ENCODE peak calls at places on chromosomes 6 and 20, in eight cellular contexts. D is right atrium auricular region, S is ascending aorta, C is PC-3, I is right lobe of liver, O is A549, U is ovary, V is GM23338. H is an unnamed sample.

GRCh38 chr6:97133071-97133470 is 149.9 kb downstream of the MMS22L start:
- DNase-seq in I (no peak), C (peak; percentile 6), D (no peak), U (no peak), O (no peak), S (no peak), V (no peak), H (no peak)

GRCh38 chr6:163712569-163712966 is 298.1 kb downstream of the QKI start:
- DNase-seq in V (no peak), D (no peak), O (no peak), C (no peak), U (no peak), I (no peak), S (no peak), H (no peak)

GRCh38 chr6:127869772-127870404 is 31.0 kb downstream of the THEMIS start:
- DNase-seq in U (no peak), S (no peak), C (no peak), D (no peak), O (no peak), I (no peak), V (no peak), H (peak; percentile 39)

GRCh38 chr6:83708546-83708969 is 343 bp downstream of the SNAP91 start:
- DNase-seq in U (no peak), S (no peak), I (no peak), O (no peak), C (no peak), V (peak; percentile 60), D (no peak), H (no peak)

GRCh38 chr20:11204926-11205768 is 531.3 kb upstream of the JAG1 start:
- DNase-seq in D (peak; percentile 71), C (peak; percentile 84), U (peak; percentile 59), S (no peak), O (peak; percentile 53), V (peak; percentile 88), I (no peak), H (peak; percentile 89)

GRCh38 chr6:39778581-39779270 is 13.4 kb upstream of the DAAM2 start:
- DNase-seq in D (no peak), S (no peak), U (no peak), V (no peak), I (no peak), O (no peak), C (no peak), H (no peak)

GRCh38 chr20:46963196-46963529 is 68.5 kb downstream of the EYA2 start:
- DNase-seq in U (no peak), O (no peak), D (no peak), C (peak; percentile 27), V (no peak), S (no peak), I (no peak), H (no peak)

GRCh38 chr6:53432318-53433161 is 83.8 kb upstream of the ELOVL5 start:
- DNase-seq in U (no peak), S (no peak), V (no peak), D (no peak), I (peak; percentile 74), C (peak; percentile 72), O (no peak), H (no peak)

GRCh38 chr6:161835426-161836029 is 561.7 kb upstream of the AGPAT4 start:
- DNase-seq in O (no peak), D (peak; percentile 13), V (peak; percentile 29), S (no peak), C (no peak), I (no peak), U (no peak), H (peak; percentile 50)

GRCh38 chr20:45780159-45780558 is 11.5 kb downstream of the WFDC3 start:
- DNase-seq in O (no peak), D (no peak), I (no peak), U (no peak), S (no peak), C (no peak), V (no peak), H (no peak)

GRCh38 chr20:32820000-32820697 is 395 bp downstream of the MAPRE1 start:
- DNase-seq in O (peak; percentile 36), S (no peak), V (peak; percentile 96), U (no peak), I (peak; percentile 83), D (no peak), C (peak; percentile 71), H (peak; percentile 95)

GRCh38 chr6:148758492-148758891 is 11.7 kb downstream of the UST start:
- DNase-seq in S (no peak), D (no peak), V (no peak), C (no peak), I (no peak), U (no peak), O (no peak), H (no peak)

GRCh38 chr20:41632896-41633295 is 14.7 kb upstream of the CHD6 start:
- DNase-seq in C (no peak), I (no peak), S (no peak), U (no peak), O (no peak), V (no peak), D (no peak), H (no peak)

GRCh38 chr6:137638926-137639706 is 144.9 kb upstream of the OLIG3 start:
- DNase-seq in C (no peak), O (no peak), V (no peak), D (no peak), U (no peak), S (no peak), I (no peak), H (no peak)

GRCh38 chr20:46264391-46265266 is 43.7 kb downstream of the CDH22 start:
- DNase-seq in I (no peak), U (no peak), O (no peak), V (no peak), C (no peak), S (no peak), D (no peak), H (no peak)

GRCh38 chr6:106509420-106510089 is 119.7 kb downstream of the RTN4IP1 start:
- DNase-seq in S (no peak), U (no peak), I (peak; percentile 41), D (no peak), C (no peak), O (no peak), V (peak; percentile 82), H (peak; percentile 71)
- TF ChIP-seq CTCF in S (no peak), U (no peak), I (no peak), D (no peak), C (no peak), O (no peak), V (no peak), H (peak; percentile 70)

DNA sequence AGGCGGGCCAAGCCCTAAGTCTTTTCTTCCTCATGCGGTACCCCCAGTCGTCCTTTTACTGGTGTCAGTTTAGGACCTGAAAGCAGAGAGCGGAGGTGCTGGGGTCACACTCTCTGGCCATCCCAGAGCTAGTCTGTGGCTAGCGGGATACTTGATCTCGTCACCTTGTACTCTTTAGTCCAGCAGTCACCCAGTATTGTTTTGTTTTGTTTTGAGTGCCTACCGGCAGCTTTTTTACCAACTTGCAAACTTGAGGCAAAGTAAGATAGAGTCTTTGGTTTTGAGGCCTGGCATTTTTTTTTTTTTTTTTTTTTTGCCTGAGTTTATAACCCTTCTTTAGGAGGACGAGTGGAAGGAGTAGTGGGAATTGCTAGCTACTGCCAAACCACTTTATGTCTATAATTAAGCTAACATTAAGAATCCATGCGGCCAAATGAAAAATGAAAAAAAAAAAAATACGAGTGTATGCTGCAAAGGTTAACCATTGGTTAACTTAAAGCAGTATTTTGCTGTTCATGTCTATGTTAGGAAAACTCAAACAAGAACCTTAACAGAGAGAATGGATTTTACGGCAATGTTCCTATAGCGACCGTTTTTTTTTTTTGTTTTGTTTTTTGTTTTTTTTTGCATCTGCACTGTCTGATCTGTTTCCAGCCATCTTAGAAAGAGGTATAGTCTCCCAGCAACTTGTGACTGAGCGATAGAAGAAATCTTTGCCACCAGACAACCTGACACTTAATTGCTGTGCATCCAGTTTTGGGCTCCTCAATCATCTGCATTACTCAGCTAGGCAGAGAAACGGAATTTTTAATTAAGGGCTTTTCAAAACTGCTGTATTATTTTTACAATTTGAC is 56.8 kb downstream of the FAM217A start:
- DNase-seq in V (no peak), S (no peak), O (no peak), U (no peak), I (no peak), C (no peak), D (no peak), H (no peak)
- H3K4me1 ChIP-seq in V (peaks cover 48% of the 10 kb centered on the region), S (peaks cover 7% of the 10 kb centered on the region), O (peaks cover 27% of the 10 kb centered on the region), U (peaks cover 5% of the 10 kb centered on the region), I (peaks cover 21% of the 10 kb centered on the region), C (peaks cover 46% of the 10 kb centered on the region), D (peaks cover 60% of the 10 kb centered on the region), H (peaks cover 4% of the 10 kb centered on the region)

DNA sequence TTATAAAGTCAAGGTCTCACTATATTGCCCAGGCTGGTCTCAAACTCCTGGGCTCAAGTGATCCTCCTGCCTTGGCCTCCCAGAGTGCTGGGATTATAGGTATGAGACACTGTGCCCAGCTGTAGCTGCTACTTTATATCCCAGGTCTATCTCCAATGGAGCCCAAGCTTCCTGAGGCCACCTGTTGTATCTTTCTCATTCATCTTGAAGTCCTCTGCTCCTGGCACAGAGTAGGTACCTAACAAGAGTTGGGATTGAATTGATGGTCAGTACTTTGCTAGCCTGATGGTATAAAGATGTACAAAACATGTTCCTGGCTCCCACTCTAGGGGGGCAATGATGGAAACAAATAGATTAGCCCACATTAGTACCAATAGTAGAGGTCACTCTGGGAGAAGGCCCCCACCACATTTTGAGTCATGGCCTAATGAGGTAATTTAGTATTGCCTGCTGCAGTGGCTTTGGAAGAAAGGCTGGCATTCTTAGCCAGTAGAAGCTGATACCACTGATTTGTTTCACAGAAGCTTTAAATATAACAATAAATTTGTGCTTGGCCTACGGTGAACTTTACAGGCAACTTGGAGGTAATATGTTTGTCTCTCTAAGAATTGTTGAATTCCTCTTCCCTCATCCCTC is 5.4 kb downstream of the PTPN1 start:
- DNase-seq in U (no peak), V (no peak), I (no peak), O (no peak), C (no peak), D (no peak), S (no peak), H (no peak)
- H3K27ac ChIP-seq in U (no peak overlapping the region), V (no peak overlapping the region), I (no peak overlapping the region), O (no peak overlapping the region), C (no peak overlapping the region), D (peak overlapping the region; percentile 92), S (no peak overlapping the region), H (no peak overlapping the region)

GRCh38 chr20:34824861-34825529 is 456 bp downstream of the NCOA6 start:
- DNase-seq in D (no peak), I (peak; percentile 72), C (peak; percentile 35), S (no peak), V (peak; percentile 88), O (peak; percentile 40), U (peak; percentile 61), H (peak; percentile 89)
- TF ChIP-seq CTCF in D (no peak), I (no peak), C (no peak), S (peak; percentile 6), V (peak; percentile 31), O (no peak), U (no peak), H (peak; percentile 48)

GRCh38 chr6:41036188-41036587 is 2.8 kb downstream of the UNC5CL start:
- DNase-seq in I (no peak), U (no peak), O (peak; percentile 21), S (no peak), D (no peak), V (no peak), C (peak; percentile 62), H (no peak)
- H3K4me1 ChIP-seq in I (peaks cover 36% of the 10 kb centered on the region), U (no peaks in the 10 kb centered on the region), O (peaks cover 47% of the 10 kb centered on the region), S (no peaks in the 10 kb centered on the region), D (peaks cover 6% of the 10 kb centered on the region), V (no peaks in the 10 kb centered on the region), C (peaks cover 21% of the 10 kb centered on the region), H (peaks cover 5% of the 10 kb centered on the region)